ENCODE peak calls at places on chromosome 18, in ten cellular contexts. K, X, S, G, I, N, Y, R, U and H are unnamed samples. For H3K36me3, the result is how much of the 10 kb centered on the place peaks cover.

GRCh38 chr18:26656944-26657536 is 108.7 kb upstream of the KCTD1 start:
- DNase-seq in R (peak), Y (peak), N (peak), K (peak), I (peak), U (no peak), G (no peak), X (peak), S (peak), H (peak)

GRCh38 chr18:74457043-74457742 is at the start of gene DIPK1C:
- DNase-seq in I (peak), X (no peak), Y (no peak), K (no peak), R (no peak), S (no peak), G (no peak), N (no peak), U (no peak), H (peak)

GRCh38 chr18:28903366-28903765 is 726.4 kb upstream of the CDH2 start:
- DNase-seq in Y (no peak), X (no peak), G (no peak), U (no peak), I (no peak), K (no peak), N (no peak), S (no peak), R (peak), H (peak)

GRCh38 chr18:26458526-26459232 is 89.7 kb downstream of the KCTD1 start:
- DNase-seq in S (peak), G (no peak), X (no peak), I (no peak), K (no peak), R (peak), U (no peak), Y (no peak), N (no peak), H (peak)

GRCh38 chr18:8980496-8981402 is 121.8 kb upstream of the NDUFV2 start:
- DNase-seq in R (no peak), N (no peak), Y (peak), X (no peak), K (no peak), U (no peak), I (no peak), G (no peak), S (no peak), H (no peak)

GRCh38 chr18:48819781-48820482 is 130.8 kb downstream of the SMAD7 start:
- DNase-seq in N (peak), U (no peak), Y (no peak), S (no peak), I (peak), R (no peak), X (peak), G (no peak), K (no peak), H (no peak)

GRCh38 chr18:13563390-13563805 is 163.0 kb downstream of the FAM210A start:
- DNase-seq in S (no peak), N (no peak), R (no peak), X (no peak), K (no peak), I (no peak), U (no peak), G (no peak), Y (no peak), H (no peak)

GRCh38 chr18:60935046-60935445 is 398.2 kb upstream of the CDH20 start:
- DNase-seq in N (no peak), K (no peak), U (no peak), I (no peak), X (no peak), G (no peak), S (no peak), Y (no peak), R (peak), H (peak)

GRCh38 chr18:75455249-75456183 is 28.0 kb upstream of the SMIM21 start:
- DNase-seq in G (no peak), I (peak), R (peak), U (no peak), N (no peak), X (no peak), K (peak), Y (peak), S (no peak), H (peak)

GRCh38 chr18:61635901-61636528 is 256.8 kb downstream of the RNF152 start:
- DNase-seq in X (no peak), I (peak), U (no peak), Y (peak), N (peak), K (peak), G (no peak), S (peak), R (peak), H (peak)

GRCh38 chr18:30763913-30764350 is 278.6 kb downstream of the DSC3 start:
- DNase-seq in U (no peak), G (no peak), N (no peak), I (peak), R (no peak), X (no peak), K (no peak), Y (peak), S (no peak), H (no peak)

GRCh38 chr18:24016643-24017042 is 2.1 kb downstream of the TTC39C start:
- DNase-seq in U (no peak), I (no peak), G (no peak), K (peak), R (no peak), Y (no peak), X (no peak), N (no peak), S (peak), H (peak)

GRCh38 chr18:11880586-11881304 is 27.4 kb downstream of the MPPE1 start:
- DNase-seq in K (no peak), S (no peak), Y (no peak), N (no peak), I (peak), G (no peak), R (no peak), U (no peak), X (peak), H (no peak)

GRCh38 chr18:48719988-48720654 is 181.3 kb downstream of the CTIF start:
- DNase-seq in G (no peak), K (peak), N (no peak), S (no peak), X (no peak), U (no peak), Y (no peak), I (no peak), R (peak), H (peak)

GRCh38 chr18:36829362-36830140 is 624 bp downstream of the KIAA1328 start:
- DNase-seq in U (no peak), Y (no peak), R (peak), I (no peak), K (no peak), S (no peak), N (no peak), G (no peak), X (no peak), H (peak)

GRCh38 chr18:52451851-52452250 is 111.9 kb downstream of the DCC start:
- DNase-seq in G (no peak), I (peak), S (no peak), N (no peak), K (peak), Y (no peak), U (no peak), R (no peak), X (no peak), H (no peak)

GRCh38 chr18:8468911-8469310 is 140.3 kb upstream of the RAB12 start:
- DNase-seq in X (no peak), U (no peak), G (no peak), Y (no peak), N (peak), I (no peak), K (no peak), R (peak), S (no peak), H (peak)

GRCh38 chr18:62974388-62974787 is 259.0 kb downstream of the PHLPP1 start:
- DNase-seq in Y (no peak), X (no peak), G (no peak), N (no peak), R (no peak), S (no peak), U (no peak), I (no peak), K (no peak), H (no peak)

GRCh38 chr18:62975785-62976184 is 260.4 kb downstream of the PHLPP1 start:
- DNase-seq in R (no peak), N (no peak), G (no peak), I (no peak), Y (no peak), K (no peak), S (no peak), U (no peak), X (peak), H (no peak)

GRCh38 chr18:62976227-62976626 is 260.9 kb downstream of the PHLPP1 start:
- DNase-seq in N (no peak), G (no peak), U (no peak), R (no peak), S (peak), K (no peak), X (no peak), I (no peak), Y (no peak), H (no peak)

GRCh38 chr18:62974928-62975675 is 259.8 kb downstream of the PHLPP1 start:
- DNase-seq in U (no peak), I (no peak), R (no peak), K (no peak), X (peak), N (no peak), Y (no peak), S (no peak), G (no peak), H (no peak)

DNA sequence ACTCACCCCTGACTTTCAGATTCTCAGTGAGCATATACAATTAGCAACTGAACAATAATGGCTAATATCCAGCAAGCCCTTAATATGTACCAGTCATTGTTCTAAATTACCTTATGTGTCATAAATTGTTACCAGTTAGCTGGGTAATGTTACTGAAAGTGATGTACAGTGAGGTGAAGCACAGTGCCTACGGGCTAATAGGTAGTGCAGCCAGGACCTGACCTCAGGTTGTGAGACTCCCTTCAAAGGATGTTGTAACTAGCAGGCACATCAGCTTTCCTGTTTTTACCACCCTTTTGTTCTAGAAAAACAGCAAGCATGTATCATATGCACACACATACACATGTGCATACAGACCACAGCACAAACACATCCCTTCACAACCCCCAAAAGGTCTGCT is 258.3 kb downstream of the PHLPP1 start:
- DNase-seq in R (no peak), S (peak), G (no peak), U (no peak), K (no peak), Y (no peak), N (no peak), I (no peak), X (no peak), H (no peak)
- H3K36me3 ChIP-seq in R (under half), S (under half), G (under half), U (under half), K (under half), Y (half or more), N (under half), I (under half), X (under half), H (under half)

GRCh38 chr18:76984193-76985155 is 148.1 kb downstream of the MBP start:
- DNase-seq in S (no peak), U (no peak), R (no peak), I (peak), G (peak), Y (no peak), N (no peak), K (no peak), X (peak), H (no peak)

GRCh38 chr18:76981388-76981968 is 151.1 kb downstream of the MBP start:
- DNase-seq in I (peak), R (no peak), K (no peak), S (no peak), N (no peak), G (peak), Y (no peak), X (peak), U (no peak), H (no peak)

GRCh38 chr18:76983613-76984051 is 149.0 kb downstream of the MBP start:
- DNase-seq in N (no peak), Y (no peak), X (peak), G (peak), K (no peak), I (no peak), R (no peak), U (no peak), S (no peak), H (no peak)

GRCh38 chr18:76982038-76982437 is 150.5 kb downstream of the MBP start:
- DNase-seq in S (no peak), R (no peak), K (no peak), U (no peak), Y (no peak), X (no peak), I (peak), G (peak), N (no peak), H (no peak)

DNA sequence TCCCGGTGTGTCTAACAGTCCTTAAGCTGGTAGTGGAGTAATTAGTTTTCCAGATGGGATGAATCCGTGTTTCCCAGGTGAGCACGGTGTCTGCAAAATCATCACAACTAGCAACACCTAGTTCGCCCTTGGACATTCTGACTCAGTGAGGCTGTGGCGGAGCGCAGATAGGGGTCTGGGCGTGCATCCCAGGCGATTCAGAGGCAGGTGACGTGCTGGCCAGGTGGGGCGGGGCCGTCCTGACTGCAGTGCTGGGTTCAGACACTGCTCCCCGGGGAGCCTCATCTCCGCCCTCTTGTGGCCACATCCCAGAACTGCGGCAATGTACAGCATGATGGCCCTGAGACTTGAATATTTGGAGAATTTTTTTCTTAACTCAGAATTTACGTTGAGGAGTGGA is 149.4 kb downstream of the MBP start:
- DNase-seq in R (peak), S (peak), K (peak), N (peak), U (peak), X (peak), G (peak), Y (peak), I (peak), H (peak)
- H3K36me3 ChIP-seq in R (under half), S (under half), K (under half), N (under half), U (under half), X (under half), G (under half), Y (under half), I (under half), H (under half)

GRCh38 chr18:78733762-78734613 is 245.6 kb upstream of the SALL3 start:
- DNase-seq in G (no peak), U (no peak), R (no peak), N (no peak), S (no peak), K (no peak), I (peak), Y (no peak), X (peak), H (no peak)
- H3K36me3 ChIP-seq in G (under half), U (under half), R (under half), N (under half), S (under half), K (under half), I (under half), Y (under half), X (under half), H (under half)

GRCh38 chr18:58897994-58898393 is 33.3 kb downstream of the ZNF532 start:
- DNase-seq in X (no peak), K (no peak), G (no peak), U (no peak), R (no peak), I (no peak), N (no peak), Y (no peak), S (no peak), H (no peak)

GRCh38 chr18:58901783-58902182 is 37.1 kb downstream of the ZNF532 start:
- DNase-seq in G (no peak), R (no peak), U (no peak), S (no peak), N (no peak), I (no peak), Y (no peak), K (no peak), X (no peak), H (no peak)

GRCh38 chr18:58898427-58898826 is 33.8 kb downstream of the ZNF532 start:
- DNase-seq in S (no peak), U (no peak), Y (no peak), K (no peak), X (no peak), G (no peak), R (no peak), I (no peak), N (no peak), H (no peak)

GRCh38 chr18:58901143-58901542 is 36.5 kb downstream of the ZNF532 start:
- DNase-seq in K (no peak), I (peak), N (no peak), X (no peak), Y (no peak), S (no peak), G (no peak), U (no peak), R (no peak), H (no peak)

GRCh38 chr18:58900015-58900649 is 35.5 kb downstream of the ZNF532 start:
- DNase-seq in I (no peak), R (no peak), X (no peak), Y (no peak), N (peak), K (no peak), S (no peak), U (no peak), G (no peak), H (no peak)
- H3K36me3 ChIP-seq in I (half or more), R (under half), X (under half), Y (half or more), N (under half), K (under half), S (under half), U (under half), G (under half), H (under half)

GRCh38 chr18:3457261-3457724 is 7.3 kb downstream of the TGIF1 start:
- DNase-seq in G (no peak), N (no peak), Y (no peak), S (no peak), K (no peak), X (no peak), R (no peak), U (no peak), I (no peak), H (no peak)

GRCh38 chr18:3461704-3462103 is 11.7 kb downstream of the TGIF1 start:
- DNase-seq in R (no peak), X (no peak), U (no peak), K (no peak), N (no peak), G (no peak), Y (no peak), I (no peak), S (no peak), H (no peak)

GRCh38 chr18:3460823-3461398 is 10.9 kb downstream of the TGIF1 start:
- DNase-seq in N (no peak), G (no peak), X (no peak), R (no peak), U (no peak), S (no peak), I (no peak), K (no peak), Y (no peak), H (no peak)

GRCh38 chr18:3458378-3458777 is 8.4 kb downstream of the TGIF1 start:
- DNase-seq in I (no peak), Y (no peak), N (no peak), S (no peak), G (no peak), X (no peak), R (peak), U (no peak), K (no peak), H (no peak)

DNA sequence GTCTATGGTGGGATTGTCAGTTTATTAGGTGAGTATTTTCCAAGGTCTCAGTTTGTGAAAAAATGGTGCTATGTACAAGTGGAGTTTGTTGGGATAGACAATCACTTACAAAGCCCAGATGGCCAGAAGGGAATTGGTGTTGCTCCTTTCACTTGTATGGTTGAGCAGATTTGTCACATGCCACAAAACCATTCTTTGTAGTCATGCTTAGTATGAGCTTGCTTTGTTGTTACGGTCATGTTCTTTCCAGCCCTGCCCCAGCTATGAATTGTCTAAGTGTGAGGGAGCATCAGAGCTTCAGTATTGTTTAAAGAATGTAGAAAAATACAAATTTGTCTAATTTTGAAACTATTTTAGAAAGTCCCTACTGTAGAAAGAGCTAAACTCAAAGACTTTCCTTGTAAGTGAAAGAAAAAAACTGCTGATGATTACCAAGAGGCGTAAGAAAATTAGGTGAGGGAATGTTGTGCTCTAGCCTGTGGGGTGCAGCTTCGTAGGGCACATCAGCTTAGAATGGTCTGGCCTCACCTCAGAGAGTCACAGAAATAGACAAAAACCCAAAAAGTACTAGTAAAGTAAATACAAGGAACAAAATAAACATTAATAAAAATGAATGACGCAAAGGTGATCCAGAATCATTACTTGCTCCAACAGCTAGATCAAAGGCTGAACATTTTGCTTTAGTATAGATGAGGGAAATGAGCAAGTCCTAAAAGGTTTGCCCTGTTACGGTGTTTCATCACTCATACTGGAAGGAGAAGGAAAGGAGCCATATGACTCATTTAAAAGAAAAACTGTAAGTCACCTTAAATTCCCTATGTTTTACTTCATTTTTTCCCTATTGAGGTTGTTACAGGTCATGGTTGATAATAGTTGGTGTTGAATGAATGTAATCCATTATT is 9.2 kb downstream of the TGIF1 start:
- DNase-seq in N (no peak), I (no peak), K (no peak), R (peak), X (no peak), U (no peak), Y (no peak), S (peak), G (no peak), H (peak)
- H3K36me3 ChIP-seq in N (under half), I (half or more), K (half or more), R (under half), X (under half), U (under half), Y (half or more), S (under half), G (under half), H (half or more)

GRCh38 chr18:70156886-70157285 is 48.6 kb downstream of the RTTN start:
- DNase-seq in G (no peak), K (no peak), X (no peak), I (no peak), U (no peak), N (no peak), R (no peak), S (no peak), Y (no peak), H (no peak)

GRCh38 chr18:70154591-70155194 is 50.8 kb downstream of the RTTN start:
- DNase-seq in G (no peak), S (peak), K (no peak), N (no peak), Y (no peak), X (no peak), U (no peak), I (no peak), R (peak), H (peak)

GRCh38 chr18:70158992-70159717 is 46.3 kb downstream of the RTTN start:
- DNase-seq in X (no peak), Y (no peak), N (no peak), U (no peak), S (no peak), I (no peak), K (no peak), R (no peak), G (no peak), H (no peak)

GRCh38 chr18:70165936-70166335 is 39.6 kb downstream of the RTTN start:
- DNase-seq in G (no peak), R (no peak), X (no peak), Y (no peak), I (no peak), U (no peak), K (no peak), S (no peak), N (no peak), H (no peak)

DNA sequence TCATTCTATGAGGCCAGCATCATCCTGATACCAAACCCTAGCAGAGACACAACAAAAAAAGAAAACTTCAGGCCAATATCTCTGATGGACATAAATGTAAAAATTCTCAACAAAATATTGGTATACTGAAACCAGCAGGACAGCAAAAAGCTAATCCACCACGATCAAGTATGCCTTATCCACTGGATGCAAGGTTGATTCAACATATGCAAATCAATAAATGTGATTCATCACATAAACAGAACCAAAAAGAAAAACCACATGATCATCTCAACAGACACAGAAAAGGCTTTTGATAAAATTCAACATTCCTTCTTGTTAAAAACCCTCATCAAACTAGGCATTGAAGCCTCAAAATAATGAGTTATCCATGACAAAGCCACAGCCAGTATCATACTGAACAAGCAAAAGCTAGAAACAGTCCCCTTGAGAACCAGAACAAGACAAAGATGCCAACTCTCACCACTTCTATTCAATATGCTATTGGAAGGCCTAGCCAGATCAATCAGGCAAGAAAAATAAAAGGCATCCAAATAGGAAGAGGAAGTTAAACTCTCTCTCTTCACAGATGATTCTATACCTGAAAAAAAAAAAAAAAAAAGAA is 45.3 kb downstream of the RTTN start:
- DNase-seq in R (no peak), N (no peak), G (no peak), U (no peak), S (no peak), Y (no peak), X (no peak), K (no peak), I (no peak), H (no peak)
- H3K36me3 ChIP-seq in R (under half), N (under half), G (under half), U (under half), S (under half), Y (under half), X (under half), K (under half), I (under half), H (under half)